ENCODE peak calls at places on chromosome 9, in four cellular contexts. P is nephron progenitor cell; O is GM23248; S is central memory CD4-positive, alpha-beta T cell. X is an unnamed sample.

GRCh38 chr9:98992885-98993569 is 49.3 kb downstream of the COL15A1 start:
- DNase-seq in S (no peak), O (no peak), P (no peak), X (no peak)

GRCh38 chr9:105593145-105593544 is 35.2 kb downstream of the FKTN start:
- DNase-seq in S (no peak), O (no peak), P (no peak), X (no peak)

GRCh38 chr9:123033864-123034598 is 564 bp downstream of the GPR21 start:
- DNase-seq in P (no peak), S (no peak), O (no peak), X (no peak)

GRCh38 chr9:129520981-129521380 is 99.9 kb downstream of the C9orf50 start:
- DNase-seq in P (no peak), O (no peak), S (no peak), X (no peak)

GRCh38 chr9:33750839-33751339 is 44.5 kb upstream of the PRSS3 start:
- DNase-seq in O (peak; percentile 54), S (no peak), P (no peak), X (peak; percentile 48)

GRCh38 chr9:120946259-120946658 is 19.7 kb upstream of the TRAF1 start:
- DNase-seq in P (no peak), O (peak; percentile 60), S (no peak), X (peak; percentile 45)

GRCh38 chr9:81625969-81626368 is 63.4 kb downstream of the TLE1 start:
- DNase-seq in S (no peak), P (no peak), O (no peak), X (no peak)

GRCh38 chr9:119487118-119487827 is 118.0 kb upstream of the BRINP1 start:
- DNase-seq in S (no peak), P (no peak), O (no peak), X (no peak)

GRCh38 chr9:33311953-33312352 is 21.6 kb downstream of the NFX1 start:
- DNase-seq in O (peak; percentile 3), S (no peak), P (no peak), X (no peak)

GRCh38 chr9:130023147-130023787 is 19.7 kb downstream of the FNBP1 start:
- DNase-seq in O (no peak), P (no peak), S (no peak), X (no peak)

GRCh38 chr9:127021664-127022337 is 100.6 kb downstream of the ANGPTL2 start:
- DNase-seq in O (peak; percentile 98), S (no peak), P (peak; percentile 21), X (peak; percentile 99)

GRCh38 chr9:94700445-94700844 is 26.1 kb upstream of the AOPEP start:
- DNase-seq in P (no peak), S (no peak), O (no peak), X (peak; percentile 9)